ENCODE peak calls at places on chromosomes 11 and 22, in five cellular contexts. S, M, W, B and Z are unnamed samples.

GRCh38 chr11:103110406-103110805 is 1.2 kb downstream of the DYNC2H1 start:
- DNase-seq in S (no peak), M (no peak), W (no peak), B (no peak), Z (no peak)

GRCh38 chr11:113773092-113773415 is 438 bp downstream of the ZW10 start:
- DNase-seq in S (peak), M (no peak), W (peak), B (peak), Z (no peak)

GRCh38 chr22:19879996-19880785 is 25.5 kb upstream of the GNB1L start:
- DNase-seq in S (no peak), M (no peak), W (no peak), B (no peak), Z (peak)

GRCh38 chr22:23501708-23502107 is 78.4 kb downstream of the IGLL1 start:
- DNase-seq in S (no peak), M (no peak), W (no peak), B (no peak), Z (no peak)

GRCh38 chr22:27581688-27582087 is 219.9 kb downstream of the MN1 start:
- DNase-seq in S (no peak), M (no peak), W (peak), B (no peak), Z (peak)

GRCh38 chr22:44133901-44134511 is 46.7 kb upstream of the PARVG start:
- DNase-seq in S (no peak), M (no peak), W (no peak), B (no peak), Z (peak)

GRCh38 chr11:79663012-79663411 is 222.2 kb upstream of the TENM4 start:
- DNase-seq in S (no peak), M (no peak), W (no peak), B (no peak), Z (no peak)

GRCh38 chr11:8230921-8231847 is 32.5 kb downstream of the LMO1 start:
- DNase-seq in S (no peak), M (no peak), W (no peak), B (no peak), Z (peak)

GRCh38 chr11:83895516-83895915 is 609.3 kb upstream of the CCDC90B start:
- DNase-seq in S (no peak), M (no peak), W (no peak), B (peak), Z (no peak)

GRCh38 chr11:35622070-35622469 is 3.8 kb downstream of the FJX1 start:
- DNase-seq in S (peak), M (no peak), W (no peak), B (peak), Z (no peak)

GRCh38 chr22:45009881-45010531 is at the start of gene PHF21B:
- DNase-seq in S (peak), M (no peak), W (peak), B (peak), Z (no peak)

GRCh38 chr22:39739338-39740027 is 154.1 kb downstream of the ENTHD1 start:
- DNase-seq in S (no peak), M (no peak), W (no peak), B (no peak), Z (no peak)

DNA sequence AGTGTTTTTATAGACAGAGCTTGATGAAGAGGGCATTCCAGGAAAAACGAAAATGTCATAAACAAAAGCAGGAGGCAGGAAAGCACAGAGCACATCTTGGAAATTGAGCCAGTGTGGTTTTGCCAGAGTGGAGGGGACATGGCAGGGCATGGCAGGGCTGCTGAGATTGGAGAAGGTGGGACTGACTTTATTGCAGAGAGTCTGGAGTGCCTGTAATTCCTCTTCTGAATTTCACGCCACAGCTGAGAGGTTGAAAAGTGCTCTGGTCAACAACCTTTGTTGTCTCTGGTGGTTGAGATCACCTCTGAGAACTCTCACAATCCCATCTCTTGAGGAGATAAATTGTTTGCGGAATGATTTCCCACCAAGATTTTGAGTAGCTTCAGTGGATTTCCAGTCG is 16.4 kb downstream of the SLC5A1 start:
- DNase-seq in S (no peak), M (no peak), W (no peak), B (no peak), Z (no peak)
- TF ChIP-seq POLR2AphosphoS5 in S (no peak), M (no peak), W (no peak), B (no peak), Z (no peak)

DNA sequence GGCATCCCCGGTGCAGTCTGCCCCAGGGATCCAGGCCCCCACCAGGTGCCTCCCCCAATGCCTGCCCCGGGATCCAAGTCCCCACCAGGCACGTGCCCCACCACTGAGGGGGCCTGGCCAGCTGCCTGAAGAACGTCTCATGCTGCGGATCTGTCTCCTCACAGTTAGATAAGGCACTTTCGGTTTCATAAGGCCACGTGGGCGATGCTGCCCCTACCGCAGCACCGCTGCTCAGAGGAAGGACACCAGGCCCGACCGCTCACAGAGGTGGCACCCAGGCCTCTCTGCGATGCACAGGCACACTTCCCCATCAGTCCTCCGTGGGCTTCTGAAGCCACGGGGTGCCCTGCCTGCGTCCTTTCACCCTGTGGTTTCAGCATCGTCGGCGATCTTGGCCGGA is 68.1 kb upstream of the BID start:
- DNase-seq in S (no peak), M (no peak), W (peak), B (no peak), Z (peak)
- H3K27ac ChIP-seq in S (peak), M (no peak), W (peak), B (no peak), Z (peak)

DNA sequence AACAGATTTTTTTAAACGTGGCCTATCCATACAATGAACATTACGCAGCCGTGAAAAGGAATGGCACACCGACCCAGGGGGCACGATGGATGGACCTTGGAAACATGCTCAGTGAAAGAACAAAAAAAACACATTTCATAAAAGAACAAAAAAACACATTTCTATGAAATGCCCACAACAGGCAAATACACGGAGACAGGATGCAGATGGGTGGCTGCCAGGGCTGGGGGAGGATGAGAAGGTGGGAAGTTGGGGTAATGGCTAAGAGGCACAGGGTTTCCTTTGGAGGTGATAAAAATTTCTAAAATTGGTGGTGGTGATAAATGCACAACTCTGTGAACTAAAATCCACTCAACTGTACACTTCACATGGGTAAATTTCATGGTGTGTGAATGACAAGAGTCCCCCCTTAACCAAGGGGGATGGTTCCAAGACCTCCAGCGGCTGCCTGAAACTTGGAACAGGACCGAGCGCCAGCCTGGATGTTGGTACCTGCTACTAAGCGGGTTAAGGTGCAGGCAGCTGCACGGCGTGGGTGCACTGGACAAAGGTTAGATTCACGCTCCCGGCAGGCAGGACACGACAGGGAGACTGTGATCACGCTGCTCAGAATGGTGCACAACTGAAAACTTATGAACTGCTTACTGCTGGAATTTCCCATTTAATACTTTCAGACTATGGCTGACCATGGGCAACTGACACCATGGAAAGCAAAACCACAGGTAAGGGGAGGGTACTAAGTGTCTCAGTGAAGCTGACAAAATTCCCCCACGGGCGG is 16.5 kb downstream of the BRD1 start:
- DNase-seq in S (no peak), M (no peak), W (no peak), B (no peak), Z (no peak)
- TF ChIP-seq POLR2AphosphoS5 in S (no peak), M (no peak), W (no peak), B (no peak), Z (no peak)

DNA sequence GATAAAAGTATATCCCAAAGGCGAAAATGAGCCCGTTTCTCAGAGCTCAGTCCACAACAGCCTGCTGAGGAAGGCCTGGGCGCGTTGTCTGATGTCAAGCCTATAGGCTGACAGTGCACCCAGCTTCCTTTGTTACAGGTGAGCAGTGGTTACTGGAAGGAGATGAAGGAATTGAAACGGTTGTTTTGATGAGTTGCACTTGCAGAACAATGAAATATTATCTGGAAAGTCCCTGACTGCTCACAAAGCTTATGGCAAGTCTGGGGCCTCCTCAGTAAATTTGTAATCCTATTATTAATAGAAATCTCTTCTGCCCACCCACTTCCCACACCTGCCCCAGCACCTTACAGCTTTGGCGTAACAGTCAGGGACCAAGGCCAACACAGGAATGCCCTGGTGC is 77.8 kb downstream of the C11orf91 start:
- DNase-seq in S (no peak), M (no peak), W (no peak), B (no peak), Z (no peak)
- H3K27ac ChIP-seq in S (no peak), M (no peak), W (no peak), B (no peak), Z (no peak)

GRCh38 chr22:25497269-25497668 is 67.2 kb upstream of the GRK3 start:
- DNase-seq in S (no peak), M (no peak), W (no peak), B (no peak), Z (no peak)

GRCh38 chr22:25495286-25495685 is 69.2 kb upstream of the GRK3 start:
- DNase-seq in S (no peak), M (no peak), W (no peak), B (no peak), Z (no peak)

GRCh38 chr22:25493794-25494193 is 70.7 kb upstream of the GRK3 start:
- DNase-seq in S (no peak), M (no peak), W (no peak), B (no peak), Z (no peak)

GRCh38 chr22:25494774-25495173 is 69.7 kb upstream of the GRK3 start:
- DNase-seq in S (no peak), M (peak), W (no peak), B (peak), Z (no peak)

GRCh38 chr22:25496396-25497064 is 67.9 kb upstream of the GRK3 start:
- DNase-seq in S (no peak), M (no peak), W (no peak), B (no peak), Z (no peak)
- TF ChIP-seq POLR2AphosphoS5 in S (no peak), M (no peak), W (no peak), B (no peak), Z (no peak)

GRCh38 chr11:34601085-34601444 is 19.8 kb upstream of the EHF start:
- DNase-seq in S (no peak), M (no peak), W (no peak), B (no peak), Z (no peak)

GRCh38 chr11:34601609-34602008 is 19.3 kb upstream of the EHF start:
- DNase-seq in S (no peak), M (no peak), W (no peak), B (no peak), Z (no peak)

GRCh38 chr11:34600339-34601084 is 20.4 kb upstream of the EHF start:
- DNase-seq in S (peak), M (no peak), W (peak), B (no peak), Z (no peak)

GRCh38 chr11:34602245-34602644 is 18.6 kb upstream of the EHF start:
- DNase-seq in S (no peak), M (no peak), W (peak), B (no peak), Z (no peak)

DNA sequence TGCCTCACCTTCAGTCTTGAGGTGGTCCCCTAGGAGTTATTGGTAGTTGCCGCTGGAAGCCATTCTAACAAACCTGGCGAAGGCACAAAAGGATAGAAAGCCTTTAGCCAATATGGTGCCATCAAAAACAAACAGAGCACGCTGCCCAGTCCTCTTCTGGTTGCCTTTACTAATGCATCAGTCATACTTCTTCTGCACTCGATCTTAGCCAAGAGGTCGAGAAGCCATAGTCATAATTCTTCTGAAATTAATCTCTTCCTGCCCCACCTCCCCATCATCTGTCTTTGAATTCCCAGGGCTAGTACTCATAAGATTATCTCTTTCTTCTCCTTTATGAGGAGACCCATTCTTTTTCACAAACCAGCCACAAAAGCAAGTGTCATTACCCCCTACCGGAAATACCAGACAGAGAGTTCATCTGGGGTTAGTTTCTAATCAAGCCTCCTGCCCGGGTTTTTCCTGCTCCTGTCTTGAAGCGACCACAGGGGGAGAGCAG is 21.4 kb upstream of the EHF start:
- DNase-seq in S (no peak), M (no peak), W (no peak), B (no peak), Z (no peak)
- H3K27ac ChIP-seq in S (peak), M (no peak), W (peak), B (no peak), Z (no peak)

GRCh38 chr11:96168623-96169022 is 174.4 kb downstream of the MAML2 start:
- DNase-seq in S (peak), M (no peak), W (no peak), B (no peak), Z (no peak)
- TF ChIP-seq POLR2AphosphoS5 in S (peak), M (no peak), W (peak), B (no peak), Z (peak)